ENCODE peak calls at places on chromosomes 6 and 20, in six cellular contexts. One of them, this sample, is unnamed.

GRCh38 chr20:21681932-21682318 is 23.5 kb upstream of the PAX1 start:
- DNase-seq in H9: no peak
- DNase-seq in IMR-90: no peak
- DNase-seq in neuronal stem cell: no peak
- DNase-seq in trophoblast cell: no peak
- DNase-seq in H1: no peak
- DNase-seq in this sample: no peak

GRCh38 chr6:138454976-138455706 is 44.2 kb downstream of the NHSL1 start:
- DNase-seq in H9: no peak
- DNase-seq in IMR-90: no peak
- DNase-seq in neuronal stem cell: no peak
- DNase-seq in trophoblast cell: no peak
- DNase-seq in H1: no peak
- DNase-seq in this sample: no peak

GRCh38 chr20:24627291-24627690 is 157.9 kb downstream of the SYNDIG1 start:
- DNase-seq in H9: no peak
- DNase-seq in IMR-90: no peak
- DNase-seq in neuronal stem cell: no peak
- DNase-seq in trophoblast cell: no peak
- DNase-seq in H1: peak
- DNase-seq in this sample: no peak

GRCh38 chr6:125073071-125073470 is 80.5 kb upstream of the TPD52L1 start:
- DNase-seq in H9: no peak
- DNase-seq in IMR-90: no peak
- DNase-seq in neuronal stem cell: no peak
- DNase-seq in trophoblast cell: no peak
- DNase-seq in H1: no peak
- DNase-seq in this sample: peak

GRCh38 chr6:81105998-81106397 is 646.5 kb downstream of the TENT5A start:
- DNase-seq in H9: no peak
- DNase-seq in IMR-90: no peak
- DNase-seq in neuronal stem cell: no peak
- DNase-seq in trophoblast cell: no peak
- DNase-seq in H1: no peak
- DNase-seq in this sample: no peak

GRCh38 chr20:56629464-56630085 is 469 bp downstream of the TFAP2C start:
- DNase-seq in H9: no peak
- DNase-seq in IMR-90: no peak
- DNase-seq in neuronal stem cell: no peak
- DNase-seq in trophoblast cell: no peak
- DNase-seq in H1: no peak
- DNase-seq in this sample: no peak

GRCh38 chr6:34391023-34391485 is 1.4 kb downstream of the NUDT3 start:
- DNase-seq in H9: no peak
- DNase-seq in IMR-90: peak
- DNase-seq in neuronal stem cell: no peak
- DNase-seq in trophoblast cell: peak
- DNase-seq in H1: no peak
- DNase-seq in this sample: peak

GRCh38 chr6:41469951-41470340 is 76.2 kb upstream of the FOXP4 start:
- DNase-seq in H9: no peak
- DNase-seq in IMR-90: no peak
- DNase-seq in neuronal stem cell: no peak
- DNase-seq in trophoblast cell: no peak
- DNase-seq in H1: no peak
- DNase-seq in this sample: peak

GRCh38 chr6:106702451-106703110 is 73.2 kb downstream of the QRSL1 start:
- DNase-seq in H9: no peak
- DNase-seq in IMR-90: no peak
- DNase-seq in neuronal stem cell: no peak
- DNase-seq in trophoblast cell: no peak
- DNase-seq in H1: no peak
- DNase-seq in this sample: no peak

GRCh38 chr20:24768226-24768625 is 180.8 kb upstream of the CST7 start:
- DNase-seq in H9: peak
- DNase-seq in IMR-90: no peak
- DNase-seq in neuronal stem cell: no peak
- DNase-seq in trophoblast cell: peak
- DNase-seq in H1: no peak
- DNase-seq in this sample: no peak

GRCh38 chr6:84709121-84709520 is 55.3 kb downstream of the TBX18 start:
- DNase-seq in H9: no peak
- DNase-seq in IMR-90: no peak
- DNase-seq in neuronal stem cell: no peak
- DNase-seq in trophoblast cell: no peak
- DNase-seq in H1: no peak
- DNase-seq in this sample: no peak

GRCh38 chr20:8155848-8156602 is 24.0 kb downstream of the PLCB1 start:
- DNase-seq in H9: no peak
- DNase-seq in IMR-90: peak
- DNase-seq in neuronal stem cell: no peak
- DNase-seq in trophoblast cell: no peak
- DNase-seq in H1: no peak
- DNase-seq in this sample: no peak

GRCh38 chr6:77019081-77019480 is 444.2 kb downstream of the HTR1B start:
- DNase-seq in H9: no peak
- DNase-seq in IMR-90: no peak
- DNase-seq in neuronal stem cell: no peak
- DNase-seq in trophoblast cell: no peak
- DNase-seq in H1: no peak
- DNase-seq in this sample: peak

GRCh38 chr20:20736303-20736702 is 23.9 kb upstream of the RALGAPA2 start:
- DNase-seq in H9: no peak
- DNase-seq in IMR-90: no peak
- DNase-seq in neuronal stem cell: no peak
- DNase-seq in trophoblast cell: no peak
- DNase-seq in H1: no peak
- DNase-seq in this sample: no peak

GRCh38 chr20:61426361-61426760 is 174.3 kb downstream of the CDH4 start:
- DNase-seq in H9: no peak
- DNase-seq in IMR-90: no peak
- DNase-seq in neuronal stem cell: no peak
- DNase-seq in trophoblast cell: no peak
- DNase-seq in H1: no peak
- DNase-seq in this sample: no peak

GRCh38 chr20:8265588-8265987 is 133.5 kb downstream of the PLCB1 start:
- DNase-seq in H9: no peak
- DNase-seq in IMR-90: no peak
- DNase-seq in neuronal stem cell: no peak
- DNase-seq in trophoblast cell: no peak
- DNase-seq in H1: no peak
- DNase-seq in this sample: no peak

GRCh38 chr6:91653324-91653723 is 1066.5 kb upstream of the MAP3K7 start:
- DNase-seq in H9: no peak
- DNase-seq in IMR-90: no peak
- DNase-seq in neuronal stem cell: no peak
- DNase-seq in trophoblast cell: no peak
- DNase-seq in H1: no peak
- DNase-seq in this sample: no peak

GRCh38 chr6:23754197-23754596 is 371.8 kb upstream of the NRSN1 start:
- DNase-seq in H9: no peak
- DNase-seq in IMR-90: no peak
- DNase-seq in neuronal stem cell: no peak
- DNase-seq in trophoblast cell: peak
- DNase-seq in H1: no peak
- DNase-seq in this sample: no peak

GRCh38 chr6:1848752-1849151 is 239.0 kb downstream of the FOXC1 start:
- DNase-seq in H9: no peak
- DNase-seq in IMR-90: no peak
- DNase-seq in neuronal stem cell: no peak
- DNase-seq in trophoblast cell: no peak
- DNase-seq in H1: no peak
- DNase-seq in this sample: no peak

GRCh38 chr6:31143148-31143547 is 4.3 kb upstream of the PSORS1C2 start:
- DNase-seq in H9: peak
- DNase-seq in IMR-90: peak
- DNase-seq in neuronal stem cell: no peak
- DNase-seq in trophoblast cell: peak
- DNase-seq in H1: no peak
- DNase-seq in this sample: peak

DNA sequence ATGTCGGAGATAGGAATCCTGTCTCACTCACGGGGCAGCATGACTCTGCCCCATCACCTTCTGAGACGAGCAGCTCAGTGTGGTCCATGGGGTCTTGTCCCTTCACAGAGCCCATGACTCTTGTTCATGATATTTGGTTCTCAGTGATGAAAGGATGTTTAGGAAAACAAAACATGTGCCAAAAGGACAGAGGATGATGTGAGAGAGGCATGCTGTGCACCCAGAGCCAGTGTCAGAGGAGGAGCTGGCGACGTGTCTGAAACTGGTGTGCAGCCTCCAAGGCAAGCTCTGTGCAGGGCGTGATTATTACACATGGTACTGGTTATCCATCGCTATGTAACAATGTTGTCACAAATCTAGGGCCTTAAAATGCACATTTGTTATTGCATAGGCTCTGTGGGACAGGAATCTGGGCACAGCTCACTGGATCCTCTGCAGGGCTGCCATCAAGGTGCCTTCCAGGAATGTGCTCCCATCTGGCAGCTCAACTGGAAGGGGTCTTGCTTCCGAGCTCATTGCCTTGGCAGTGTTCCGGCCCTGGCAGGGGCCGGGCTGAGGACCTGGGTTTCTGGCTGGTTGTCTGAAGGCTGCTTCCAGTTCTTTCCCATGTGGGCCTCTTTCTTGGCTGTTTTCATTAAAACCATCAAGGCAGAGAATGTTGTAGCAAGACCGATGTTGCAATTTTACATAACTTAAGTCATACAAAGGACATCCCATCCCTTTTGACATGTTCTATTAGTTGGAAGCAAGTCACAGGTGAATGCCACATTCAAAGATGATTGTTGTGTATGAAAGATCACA is 175.4 kb downstream of the ERMARD start:
- DNase-seq in H9: no peak
- DNase-seq in IMR-90: no peak
- DNase-seq in neuronal stem cell: no peak
- DNase-seq in trophoblast cell: no peak
- DNase-seq in H1: no peak
- DNase-seq in this sample: no peak
- H4K91ac ChIP-seq in H9: no peak
- H4K91ac ChIP-seq in IMR-90: no peak
- H4K91ac ChIP-seq in neuronal stem cell: no peak
- H4K91ac ChIP-seq in trophoblast cell: no peak
- H4K91ac ChIP-seq in H1: no peak
- H4K91ac ChIP-seq in this sample: no peak

DNA sequence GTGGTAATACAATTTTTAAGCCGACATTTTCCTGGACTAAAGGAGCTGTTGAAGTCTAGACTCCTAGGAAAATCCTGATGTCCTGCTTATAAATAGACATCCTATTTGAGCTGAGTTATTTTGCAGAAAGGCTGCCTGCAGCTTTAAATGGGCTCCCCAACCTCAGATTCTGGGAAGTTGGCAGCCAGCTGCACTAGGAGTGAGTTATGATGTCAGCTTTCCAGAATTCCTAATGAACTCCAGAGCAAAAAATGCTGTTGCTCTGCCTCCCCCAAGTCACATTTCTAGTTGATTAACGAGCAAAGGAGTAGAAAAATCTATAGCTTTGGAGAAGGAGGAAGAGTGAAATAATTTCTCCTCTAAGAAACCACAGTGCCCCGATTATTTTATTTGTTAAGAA is 346.3 kb upstream of the SULF2 start:
- DNase-seq in H9: no peak
- DNase-seq in IMR-90: no peak
- DNase-seq in neuronal stem cell: no peak
- DNase-seq in trophoblast cell: peak
- DNase-seq in H1: no peak
- DNase-seq in this sample: peak
- H4K91ac ChIP-seq in H9: no peak
- H4K91ac ChIP-seq in IMR-90: no peak
- H4K91ac ChIP-seq in neuronal stem cell: no peak
- H4K91ac ChIP-seq in trophoblast cell: no peak
- H4K91ac ChIP-seq in H1: no peak
- H4K91ac ChIP-seq in this sample: no peak

GRCh38 chr20:37922016-37922415 is 19.1 kb downstream of the VSTM2L start:
- DNase-seq in H9: no peak
- DNase-seq in IMR-90: no peak
- DNase-seq in neuronal stem cell: no peak
- DNase-seq in trophoblast cell: no peak
- DNase-seq in H1: no peak
- DNase-seq in this sample: no peak

GRCh38 chr20:37919389-37920040 is 16.6 kb downstream of the VSTM2L start:
- DNase-seq in H9: no peak
- DNase-seq in IMR-90: no peak
- DNase-seq in neuronal stem cell: no peak
- DNase-seq in trophoblast cell: no peak
- DNase-seq in H1: no peak
- DNase-seq in this sample: no peak

GRCh38 chr20:37920270-37920669 is 17.3 kb downstream of the VSTM2L start:
- DNase-seq in H9: no peak
- DNase-seq in IMR-90: no peak
- DNase-seq in neuronal stem cell: no peak
- DNase-seq in trophoblast cell: no peak
- DNase-seq in H1: no peak
- DNase-seq in this sample: no peak

GRCh38 chr20:37920679-37921322 is 17.9 kb downstream of the VSTM2L start:
- DNase-seq in H9: no peak
- DNase-seq in IMR-90: no peak
- DNase-seq in neuronal stem cell: no peak
- DNase-seq in trophoblast cell: no peak
- DNase-seq in H1: no peak
- DNase-seq in this sample: no peak

GRCh38 chr20:37921341-37921929 is 18.5 kb downstream of the VSTM2L start:
- DNase-seq in H9: no peak
- DNase-seq in IMR-90: no peak
- DNase-seq in neuronal stem cell: no peak
- DNase-seq in trophoblast cell: no peak
- DNase-seq in H1: no peak
- DNase-seq in this sample: no peak
- H4K91ac ChIP-seq in H9: no peak
- H4K91ac ChIP-seq in IMR-90: no peak
- H4K91ac ChIP-seq in neuronal stem cell: no peak
- H4K91ac ChIP-seq in trophoblast cell: no peak
- H4K91ac ChIP-seq in H1: no peak
- H4K91ac ChIP-seq in this sample: no peak

GRCh38 chr6:108419934-108420609 is 125.2 kb downstream of the AFG1L start:
- DNase-seq in H9: no peak
- DNase-seq in IMR-90: no peak
- DNase-seq in neuronal stem cell: no peak
- DNase-seq in trophoblast cell: no peak
- DNase-seq in H1: no peak
- DNase-seq in this sample: no peak
- H4K91ac ChIP-seq in H9: no peak
- H4K91ac ChIP-seq in IMR-90: no peak
- H4K91ac ChIP-seq in neuronal stem cell: no peak
- H4K91ac ChIP-seq in trophoblast cell: no peak
- H4K91ac ChIP-seq in H1: no peak
- H4K91ac ChIP-seq in this sample: no peak

GRCh38 chr6:11830105-11830504 is 51.5 kb upstream of the ADTRP start:
- DNase-seq in H9: no peak
- DNase-seq in IMR-90: no peak
- DNase-seq in neuronal stem cell: no peak
- DNase-seq in trophoblast cell: no peak
- DNase-seq in H1: no peak
- DNase-seq in this sample: no peak
- H4K91ac ChIP-seq in H9: no peak
- H4K91ac ChIP-seq in IMR-90: no peak
- H4K91ac ChIP-seq in neuronal stem cell: no peak
- H4K91ac ChIP-seq in trophoblast cell: no peak
- H4K91ac ChIP-seq in H1: no peak
- H4K91ac ChIP-seq in this sample: no peak

This sample was measured in mesenchymal stem cell.